ENCODE peak calls at places on chromosomes 4 and X, in six cellular contexts. One of them, this sample, is unnamed.

GRCh38 chrX:78321809-78322208 is 5.6 kb downstream of the CYSLTR1 start:
- DNase-seq in A549: no peak
- DNase-seq in SK-N-SH: no peak
- DNase-seq in endothelial cell of umbilical vein: no peak
- DNase-seq in K562: no peak
- DNase-seq in GM12878: no peak
- DNase-seq in this sample: peak

GRCh38 chrX:136318166-136318565 is 17.4 kb downstream of the ADGRG4 start:
- DNase-seq in K562: no peak
- DNase-seq in GM12878: no peak
- DNase-seq in endothelial cell of umbilical vein: no peak
- DNase-seq in SK-N-SH: no peak
- DNase-seq in A549: no peak
- DNase-seq in this sample: no peak

GRCh38 chrX:17456526-17456925 is 81.5 kb downstream of the NHS start:
- DNase-seq in SK-N-SH: no peak
- DNase-seq in A549: no peak
- DNase-seq in GM12878: no peak
- DNase-seq in endothelial cell of umbilical vein: no peak
- DNase-seq in K562: no peak
- DNase-seq in this sample: no peak

GRCh38 chr4:75497133-75497532 is 17.1 kb downstream of the RCHY1 start:
- DNase-seq in SK-N-SH: no peak
- DNase-seq in K562: no peak
- DNase-seq in GM12878: no peak
- DNase-seq in endothelial cell of umbilical vein: no peak
- DNase-seq in A549: no peak
- DNase-seq in this sample: no peak

GRCh38 chrX:40746536-40746935 is 11.2 kb upstream of the MED14 start:
- DNase-seq in GM12878: no peak
- DNase-seq in K562: no peak
- DNase-seq in SK-N-SH: no peak
- DNase-seq in A549: no peak
- DNase-seq in endothelial cell of umbilical vein: no peak
- DNase-seq in this sample: no peak

GRCh38 chr4:74414149-74414809 is 30.7 kb upstream of the AREG start:
- DNase-seq in endothelial cell of umbilical vein: no peak
- DNase-seq in K562: no peak
- DNase-seq in GM12878: no peak
- DNase-seq in SK-N-SH: no peak
- DNase-seq in A549: no peak
- DNase-seq in this sample: no peak

GRCh38 chr4:76879731-76880364 is 18.1 kb downstream of the SOWAHB start:
- DNase-seq in GM12878: no peak
- DNase-seq in A549: no peak
- DNase-seq in K562: no peak
- DNase-seq in endothelial cell of umbilical vein: no peak
- DNase-seq in SK-N-SH: no peak
- DNase-seq in this sample: no peak

GRCh38 chrX:102833136-102833535 is 103.9 kb upstream of the RAB40AL start:
- DNase-seq in SK-N-SH: no peak
- DNase-seq in GM12878: no peak
- DNase-seq in A549: no peak
- DNase-seq in endothelial cell of umbilical vein: no peak
- DNase-seq in K562: no peak
- DNase-seq in this sample: no peak

GRCh38 chr4:167000141-167000852 is 234.0 kb downstream of the SPOCK3 start:
- DNase-seq in K562: no peak
- DNase-seq in endothelial cell of umbilical vein: no peak
- DNase-seq in A549: no peak
- DNase-seq in GM12878: no peak
- DNase-seq in SK-N-SH: no peak
- DNase-seq in this sample: no peak

GRCh38 chrX:531611-531936 is 99.0 kb upstream of the SHOX start:
- DNase-seq in endothelial cell of umbilical vein: no peak
- DNase-seq in K562: no peak
- DNase-seq in GM12878: no peak
- DNase-seq in SK-N-SH: no peak
- DNase-seq in A549: no peak
- DNase-seq in this sample: no peak

DNA sequence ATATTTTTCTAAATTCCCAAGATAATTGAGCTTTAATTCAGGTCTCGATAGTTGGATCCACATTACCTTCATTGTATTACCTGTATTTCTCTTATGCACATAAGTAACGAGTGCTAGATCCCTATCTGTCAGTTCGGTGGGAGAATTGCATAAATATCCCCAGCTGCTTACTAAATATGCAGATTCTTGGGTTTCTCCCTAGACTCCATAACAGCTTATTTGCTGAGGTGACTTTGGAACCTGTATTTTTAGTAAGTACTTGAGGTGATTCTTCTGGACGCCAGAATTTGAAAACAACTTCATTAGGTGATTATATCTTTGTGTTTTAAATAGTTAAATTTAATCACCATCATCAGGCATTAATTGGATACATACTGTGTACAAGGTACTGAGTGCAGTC is 15.0 kb downstream of the UGT8 start:
- DNase-seq in GM12878: no peak
- DNase-seq in A549: no peak
- DNase-seq in K562: no peak
- DNase-seq in endothelial cell of umbilical vein: no peak
- DNase-seq in SK-N-SH: no peak
- DNase-seq in this sample: no peak
- H3K4me3 ChIP-seq in GM12878: no peak
- H3K4me3 ChIP-seq in A549: no peak
- H3K4me3 ChIP-seq in K562: no peak
- H3K4me3 ChIP-seq in endothelial cell of umbilical vein: no peak
- H3K4me3 ChIP-seq in SK-N-SH: no peak
- H3K4me3 ChIP-seq in this sample: no peak

DNA sequence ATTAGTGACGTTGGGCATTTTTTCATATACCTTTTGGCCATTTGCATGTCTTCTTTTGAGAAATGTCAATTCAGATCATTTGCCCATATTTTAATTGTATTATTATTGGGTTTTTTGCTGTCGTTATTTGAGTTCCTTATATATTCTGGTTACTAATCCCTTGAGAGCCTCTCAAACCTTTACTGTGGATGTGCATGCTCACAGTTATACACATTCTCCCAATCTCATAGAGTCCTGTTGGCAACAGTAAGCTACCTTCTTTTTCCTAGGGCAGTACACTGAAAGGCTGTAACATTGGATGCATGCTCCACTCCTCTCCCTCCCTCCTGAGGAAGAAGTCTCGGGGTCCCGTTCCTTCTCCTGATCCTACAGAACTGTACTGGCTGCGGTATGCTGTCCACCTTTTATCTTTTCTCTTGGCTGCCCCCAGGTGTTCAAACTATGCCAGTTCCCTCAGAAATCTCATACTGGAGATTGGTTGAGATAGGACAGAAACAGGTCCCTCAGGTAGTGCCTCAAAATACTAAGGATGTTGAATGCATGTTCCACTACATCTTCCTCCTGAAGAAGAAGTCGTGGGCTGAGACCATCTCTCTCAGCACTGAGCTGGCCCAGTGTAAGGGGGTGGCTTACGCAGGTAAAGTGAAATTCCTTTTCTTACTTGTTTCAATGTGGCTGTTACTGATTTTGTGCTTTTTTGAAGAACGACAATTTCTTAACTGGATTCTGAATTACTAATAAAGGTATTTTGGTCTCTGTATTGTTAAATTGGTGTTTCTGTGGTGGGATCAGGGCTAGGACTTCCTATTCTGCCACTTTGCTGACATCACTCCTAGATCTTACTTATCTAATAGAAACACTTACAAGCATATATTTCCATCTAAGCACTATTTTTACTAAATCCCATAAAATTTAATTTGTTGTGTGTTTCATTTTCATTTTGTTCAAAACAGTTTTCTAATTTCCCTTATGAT is 145.4 kb upstream of the HUWE1 start:
- DNase-seq in endothelial cell of umbilical vein: peak
- DNase-seq in SK-N-SH: peak
- DNase-seq in K562: peak
- DNase-seq in GM12878: peak
- DNase-seq in A549: peak
- DNase-seq in this sample: peak
- TF ChIP-seq CTCF in endothelial cell of umbilical vein: peak
- TF ChIP-seq CTCF in SK-N-SH: peak
- TF ChIP-seq CTCF in K562: peak
- TF ChIP-seq CTCF in GM12878: peak
- TF ChIP-seq CTCF in A549: peak
- TF ChIP-seq CTCF in this sample: peak

GRCh38 chr4:140497428-140497775 is 691 bp downstream of the MGAT4D start:
- DNase-seq in GM12878: no peak
- DNase-seq in SK-N-SH: no peak
- DNase-seq in K562: no peak
- DNase-seq in endothelial cell of umbilical vein: no peak
- DNase-seq in A549: no peak
- DNase-seq in this sample: no peak

GRCh38 chr4:140497776-140498636 is at the start of gene MGAT4D:
- DNase-seq in GM12878: no peak
- DNase-seq in SK-N-SH: peak
- DNase-seq in endothelial cell of umbilical vein: no peak
- DNase-seq in A549: no peak
- DNase-seq in K562: no peak
- DNase-seq in this sample: peak
- TF ChIP-seq MAX in GM12878: no peak
- TF ChIP-seq MAX in SK-N-SH: no peak
- TF ChIP-seq MAX in endothelial cell of umbilical vein: no peak
- TF ChIP-seq MAX in A549: no peak
- TF ChIP-seq MAX in K562: no peak
- TF ChIP-seq MAX in this sample: no peak

DNA sequence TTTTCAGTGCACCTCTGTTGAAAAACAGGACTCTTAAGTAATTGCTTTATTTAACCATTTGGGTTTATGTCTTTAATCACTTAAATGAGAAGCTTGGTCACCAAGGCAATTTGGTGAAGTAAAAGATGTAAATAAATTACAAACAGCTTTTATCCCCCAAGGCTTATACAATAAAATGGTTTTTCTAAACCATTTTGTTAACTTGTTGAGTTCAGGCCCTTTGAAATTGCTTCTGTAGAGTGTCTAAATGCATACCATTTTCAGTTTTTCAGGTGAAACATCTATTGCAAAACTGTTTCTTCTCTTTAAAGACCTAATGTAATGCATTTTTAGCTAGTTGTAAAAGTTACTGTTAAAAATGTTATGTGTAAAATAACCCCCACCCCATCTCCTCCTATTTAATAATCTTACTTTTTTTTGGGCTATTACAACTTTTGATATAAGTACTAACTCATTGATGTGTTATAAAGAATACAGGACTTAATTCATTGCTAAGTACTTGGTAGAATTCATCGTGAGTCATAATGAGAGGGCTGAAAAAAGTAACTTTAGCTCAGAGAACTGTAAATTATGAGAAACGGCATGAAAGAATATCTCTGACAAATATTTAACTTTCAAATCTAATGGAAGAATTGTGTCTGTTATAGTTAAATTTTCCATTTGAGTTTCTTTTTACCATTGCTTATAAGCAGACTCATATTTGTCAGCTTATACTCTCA is 4.5 kb downstream of the RAPGEF2 start:
- DNase-seq in endothelial cell of umbilical vein: peak
- DNase-seq in K562: no peak
- DNase-seq in A549: no peak
- DNase-seq in GM12878: no peak
- DNase-seq in SK-N-SH: no peak
- DNase-seq in this sample: no peak
- H3K4me3 ChIP-seq in endothelial cell of umbilical vein: no peak
- H3K4me3 ChIP-seq in K562: peak
- H3K4me3 ChIP-seq in A549: no peak
- H3K4me3 ChIP-seq in GM12878: peak
- H3K4me3 ChIP-seq in SK-N-SH: no peak
- H3K4me3 ChIP-seq in this sample: no peak

This sample was measured in NB4.